ENCODE peak calls at places on chromosomes 2 and 18, in seven cellular contexts. One of them, this sample, is unnamed.

GRCh38 chr18:23102498-23103260 is 32.6 kb upstream of the CABLES1 start:
- DNase-seq in coronary artery: no peak
- DNase-seq in brain microvascular endothelial cell: no peak
- DNase-seq in OCI-LY7: no peak
- DNase-seq in RWPE1: no peak
- DNase-seq in heart right ventricle: no peak
- DNase-seq in lower lobe of right lung: no peak
- DNase-seq in this sample: no peak

GRCh38 chr2:2767837-2768236 is 436.8 kb upstream of the MYT1L start:
- DNase-seq in brain microvascular endothelial cell: no peak
- DNase-seq in lower lobe of right lung: no peak
- DNase-seq in OCI-LY7: no peak
- DNase-seq in coronary artery: no peak
- DNase-seq in heart right ventricle: no peak
- DNase-seq in RWPE1: no peak
- DNase-seq in this sample: no peak

GRCh38 chr2:149467461-149467860 is 120.1 kb downstream of the MMADHC start:
- DNase-seq in heart right ventricle: no peak
- DNase-seq in brain microvascular endothelial cell: no peak
- DNase-seq in lower lobe of right lung: no peak
- DNase-seq in RWPE1: no peak
- DNase-seq in OCI-LY7: no peak
- DNase-seq in coronary artery: no peak
- DNase-seq in this sample: no peak

GRCh38 chr2:13413989-13414388 is 697.3 kb downstream of the TRIB2 start:
- DNase-seq in lower lobe of right lung: no peak
- DNase-seq in brain microvascular endothelial cell: no peak
- DNase-seq in OCI-LY7: no peak
- DNase-seq in heart right ventricle: no peak
- DNase-seq in coronary artery: no peak
- DNase-seq in RWPE1: no peak
- DNase-seq in this sample: no peak

GRCh38 chr18:35284846-35285245 is 5.2 kb downstream of the ZSCAN30 start:
- DNase-seq in OCI-LY7: no peak
- DNase-seq in heart right ventricle: no peak
- DNase-seq in lower lobe of right lung: no peak
- DNase-seq in RWPE1: no peak
- DNase-seq in coronary artery: no peak
- DNase-seq in brain microvascular endothelial cell: no peak
- DNase-seq in this sample: no peak

GRCh38 chr2:132439703-132440398 is 23.2 kb downstream of the GPR39 start:
- DNase-seq in OCI-LY7: no peak
- DNase-seq in heart right ventricle: no peak
- DNase-seq in RWPE1: peak
- DNase-seq in coronary artery: no peak
- DNase-seq in lower lobe of right lung: no peak
- DNase-seq in brain microvascular endothelial cell: no peak
- DNase-seq in this sample: no peak

GRCh38 chr2:27123302-27124150 is at the start of gene ABHD1:
- DNase-seq in OCI-LY7: peak
- DNase-seq in lower lobe of right lung: peak
- DNase-seq in RWPE1: no peak
- DNase-seq in coronary artery: no peak
- DNase-seq in brain microvascular endothelial cell: no peak
- DNase-seq in heart right ventricle: peak
- DNase-seq in this sample: no peak

GRCh38 chr2:104855174-104856085 is 1.5 kb downstream of the POU3F3 start:
- DNase-seq in brain microvascular endothelial cell: no peak
- DNase-seq in lower lobe of right lung: no peak
- DNase-seq in RWPE1: no peak
- DNase-seq in OCI-LY7: no peak
- DNase-seq in heart right ventricle: no peak
- DNase-seq in coronary artery: no peak
- DNase-seq in this sample: no peak

GRCh38 chr2:28434600-28434989 is 41.9 kb downstream of the FOSL2 start:
- DNase-seq in brain microvascular endothelial cell: no peak
- DNase-seq in coronary artery: no peak
- DNase-seq in RWPE1: no peak
- DNase-seq in OCI-LY7: no peak
- DNase-seq in heart right ventricle: no peak
- DNase-seq in lower lobe of right lung: no peak
- DNase-seq in this sample: no peak

GRCh38 chr2:42128731-42129486 is 40.2 kb upstream of the EML4 start:
- DNase-seq in OCI-LY7: peak
- DNase-seq in coronary artery: no peak
- DNase-seq in RWPE1: no peak
- DNase-seq in lower lobe of right lung: no peak
- DNase-seq in heart right ventricle: no peak
- DNase-seq in brain microvascular endothelial cell: no peak
- DNase-seq in this sample: no peak

GRCh38 chr2:179332903-179333302 is 68.3 kb upstream of the SESTD1 start:
- DNase-seq in heart right ventricle: no peak
- DNase-seq in brain microvascular endothelial cell: peak
- DNase-seq in OCI-LY7: no peak
- DNase-seq in lower lobe of right lung: no peak
- DNase-seq in RWPE1: peak
- DNase-seq in coronary artery: no peak
- DNase-seq in this sample: no peak

GRCh38 chr18:63617049-63617995 is 26.7 kb downstream of the SERPINB4 start:
- DNase-seq in lower lobe of right lung: no peak
- DNase-seq in RWPE1: no peak
- DNase-seq in coronary artery: no peak
- DNase-seq in brain microvascular endothelial cell: no peak
- DNase-seq in OCI-LY7: no peak
- DNase-seq in heart right ventricle: no peak
- DNase-seq in this sample: no peak

GRCh38 chr2:141015339-141016047 is 1115.3 kb downstream of the LRP1B start:
- DNase-seq in coronary artery: no peak
- DNase-seq in brain microvascular endothelial cell: no peak
- DNase-seq in RWPE1: no peak
- DNase-seq in OCI-LY7: no peak
- DNase-seq in heart right ventricle: peak
- DNase-seq in lower lobe of right lung: no peak
- DNase-seq in this sample: no peak

GRCh38 chr2:213101686-213102460 is 49.5 kb downstream of the IKZF2 start:
- DNase-seq in brain microvascular endothelial cell: no peak
- DNase-seq in coronary artery: no peak
- DNase-seq in lower lobe of right lung: no peak
- DNase-seq in OCI-LY7: no peak
- DNase-seq in heart right ventricle: no peak
- DNase-seq in RWPE1: no peak
- DNase-seq in this sample: no peak

GRCh38 chr2:222052934-222053367 is 245.8 kb downstream of the PAX3 start:
- DNase-seq in lower lobe of right lung: no peak
- DNase-seq in heart right ventricle: no peak
- DNase-seq in RWPE1: no peak
- DNase-seq in brain microvascular endothelial cell: no peak
- DNase-seq in coronary artery: no peak
- DNase-seq in OCI-LY7: no peak
- DNase-seq in this sample: no peak

GRCh38 chr2:108971661-108972566 is 17.1 kb downstream of the EDAR start:
- DNase-seq in brain microvascular endothelial cell: no peak
- DNase-seq in heart right ventricle: no peak
- DNase-seq in OCI-LY7: no peak
- DNase-seq in coronary artery: no peak
- DNase-seq in RWPE1: peak
- DNase-seq in lower lobe of right lung: no peak
- DNase-seq in this sample: no peak

GRCh38 chr2:62305421-62306176 is 109.7 kb downstream of the B3GNT2 start:
- DNase-seq in RWPE1: no peak
- DNase-seq in brain microvascular endothelial cell: no peak
- DNase-seq in heart right ventricle: peak
- DNase-seq in lower lobe of right lung: no peak
- DNase-seq in OCI-LY7: no peak
- DNase-seq in coronary artery: no peak
- DNase-seq in this sample: no peak

GRCh38 chr18:26332991-26333390 is 106.7 kb downstream of the TAF4B start:
- DNase-seq in coronary artery: no peak
- DNase-seq in brain microvascular endothelial cell: no peak
- DNase-seq in RWPE1: no peak
- DNase-seq in heart right ventricle: no peak
- DNase-seq in lower lobe of right lung: no peak
- DNase-seq in OCI-LY7: no peak
- DNase-seq in this sample: no peak

GRCh38 chr2:154914606-154915005 is 216.1 kb downstream of the KCNJ3 start:
- DNase-seq in coronary artery: no peak
- DNase-seq in brain microvascular endothelial cell: no peak
- DNase-seq in RWPE1: no peak
- DNase-seq in heart right ventricle: no peak
- DNase-seq in OCI-LY7: no peak
- DNase-seq in lower lobe of right lung: no peak
- DNase-seq in this sample: no peak

GRCh38 chr2:228600265-228600664 is 418.8 kb upstream of the SPHKAP start:
- DNase-seq in coronary artery: no peak
- DNase-seq in OCI-LY7: no peak
- DNase-seq in lower lobe of right lung: no peak
- DNase-seq in RWPE1: peak
- DNase-seq in brain microvascular endothelial cell: peak
- DNase-seq in heart right ventricle: no peak
- DNase-seq in this sample: no peak
- H3K27ac ChIP-seq in coronary artery: no peak
- H3K27ac ChIP-seq in OCI-LY7: no peak
- H3K27ac ChIP-seq in lower lobe of right lung: no peak
- H3K27ac ChIP-seq in RWPE1: no peak
- H3K27ac ChIP-seq in brain microvascular endothelial cell: peak
- H3K27ac ChIP-seq in heart right ventricle: no peak
- H3K27ac ChIP-seq in this sample: no peak

GRCh38 chr2:216606551-216607527 is 26.4 kb upstream of the IGFBP2 start:
- DNase-seq in brain microvascular endothelial cell: no peak
- DNase-seq in RWPE1: no peak
- DNase-seq in lower lobe of right lung: no peak
- DNase-seq in heart right ventricle: no peak
- DNase-seq in coronary artery: no peak
- DNase-seq in OCI-LY7: peak
- DNase-seq in this sample: no peak

GRCh38 chr2:216603010-216603883 is 30.0 kb upstream of the IGFBP2 start:
- DNase-seq in brain microvascular endothelial cell: no peak
- DNase-seq in lower lobe of right lung: no peak
- DNase-seq in RWPE1: no peak
- DNase-seq in OCI-LY7: peak
- DNase-seq in coronary artery: no peak
- DNase-seq in heart right ventricle: no peak
- DNase-seq in this sample: no peak

GRCh38 chr2:216603884-216604245 is 29.4 kb upstream of the IGFBP2 start:
- DNase-seq in brain microvascular endothelial cell: no peak
- DNase-seq in lower lobe of right lung: no peak
- DNase-seq in OCI-LY7: no peak
- DNase-seq in RWPE1: no peak
- DNase-seq in heart right ventricle: no peak
- DNase-seq in coronary artery: no peak
- DNase-seq in this sample: no peak

GRCh38 chr2:216604458-216604857 is 28.8 kb upstream of the IGFBP2 start:
- DNase-seq in RWPE1: no peak
- DNase-seq in heart right ventricle: no peak
- DNase-seq in OCI-LY7: no peak
- DNase-seq in lower lobe of right lung: no peak
- DNase-seq in brain microvascular endothelial cell: no peak
- DNase-seq in coronary artery: no peak
- DNase-seq in this sample: no peak

DNA sequence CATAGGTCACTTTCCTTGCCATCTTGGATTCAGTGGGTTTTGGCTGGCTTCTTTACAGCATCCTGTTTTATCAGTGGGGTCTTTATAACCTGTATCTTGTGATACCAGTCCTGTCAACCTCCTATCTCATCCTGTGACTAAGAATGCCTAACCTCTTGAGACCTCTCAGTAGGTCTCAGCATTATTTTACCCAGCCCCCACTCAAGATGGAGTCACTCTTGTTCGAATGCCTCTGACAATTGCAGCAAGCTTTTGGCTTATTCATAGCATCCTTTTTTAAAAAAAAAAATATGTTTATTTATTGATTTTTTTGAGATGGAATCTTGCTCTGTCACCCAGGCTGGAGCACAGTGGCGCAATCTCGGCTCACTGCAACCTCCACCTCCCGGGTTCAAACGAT is 24.7 kb upstream of the IGFBP2 start:
- DNase-seq in coronary artery: no peak
- DNase-seq in brain microvascular endothelial cell: no peak
- DNase-seq in OCI-LY7: no peak
- DNase-seq in RWPE1: no peak
- DNase-seq in lower lobe of right lung: no peak
- DNase-seq in heart right ventricle: no peak
- DNase-seq in this sample: no peak
- TF ChIP-seq CTCF in coronary artery: no peak
- TF ChIP-seq CTCF in brain microvascular endothelial cell: no peak
- TF ChIP-seq CTCF in OCI-LY7: no peak
- TF ChIP-seq CTCF in RWPE1: no peak
- TF ChIP-seq CTCF in lower lobe of right lung: no peak
- TF ChIP-seq CTCF in heart right ventricle: no peak
- TF ChIP-seq CTCF in this sample: no peak

DNA sequence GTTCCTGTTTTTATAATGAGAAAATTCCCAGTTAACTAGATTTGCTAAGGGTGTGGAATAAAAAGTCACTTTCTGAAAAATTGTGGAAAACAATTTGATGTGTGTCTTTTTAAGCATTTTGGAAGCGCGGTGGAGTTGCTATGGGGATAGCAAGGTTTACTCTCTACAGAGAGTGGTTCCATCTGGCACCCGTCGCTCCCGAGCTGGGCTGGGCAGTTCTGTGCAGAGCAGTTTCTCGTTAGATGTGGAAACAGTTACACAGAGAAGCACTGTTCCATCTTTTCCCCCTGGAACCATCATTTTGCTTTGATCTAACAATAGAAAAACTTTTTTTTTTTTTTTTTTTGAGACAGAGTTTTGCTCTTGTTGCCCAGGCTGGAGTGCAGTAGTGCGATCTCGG is 17.4 kb downstream of the LDLRAD4 start:
- DNase-seq in heart right ventricle: peak
- DNase-seq in brain microvascular endothelial cell: no peak
- DNase-seq in OCI-LY7: no peak
- DNase-seq in RWPE1: no peak
- DNase-seq in coronary artery: peak
- DNase-seq in lower lobe of right lung: peak
- DNase-seq in this sample: no peak
- H3K27ac ChIP-seq in heart right ventricle: no peak
- H3K27ac ChIP-seq in brain microvascular endothelial cell: no peak
- H3K27ac ChIP-seq in OCI-LY7: no peak
- H3K27ac ChIP-seq in RWPE1: peak
- H3K27ac ChIP-seq in coronary artery: peak
- H3K27ac ChIP-seq in lower lobe of right lung: peak
- H3K27ac ChIP-seq in this sample: no peak

GRCh38 chr2:446963-447540 is 159.2 kb upstream of the ALKAL2 start:
- DNase-seq in coronary artery: no peak
- DNase-seq in lower lobe of right lung: no peak
- DNase-seq in OCI-LY7: peak
- DNase-seq in brain microvascular endothelial cell: no peak
- DNase-seq in RWPE1: no peak
- DNase-seq in heart right ventricle: no peak
- DNase-seq in this sample: no peak

GRCh38 chr2:443754-444153 is 155.9 kb upstream of the ALKAL2 start:
- DNase-seq in lower lobe of right lung: no peak
- DNase-seq in RWPE1: no peak
- DNase-seq in heart right ventricle: no peak
- DNase-seq in coronary artery: no peak
- DNase-seq in brain microvascular endothelial cell: no peak
- DNase-seq in OCI-LY7: no peak
- DNase-seq in this sample: no peak

GRCh38 chr2:443211-443610 is 155.3 kb upstream of the ALKAL2 start:
- DNase-seq in RWPE1: no peak
- DNase-seq in lower lobe of right lung: no peak
- DNase-seq in OCI-LY7: no peak
- DNase-seq in heart right ventricle: no peak
- DNase-seq in coronary artery: no peak
- DNase-seq in brain microvascular endothelial cell: no peak
- DNase-seq in this sample: no peak

GRCh38 chr2:444937-445884 is 157.3 kb upstream of the ALKAL2 start:
- DNase-seq in heart right ventricle: no peak
- DNase-seq in brain microvascular endothelial cell: no peak
- DNase-seq in lower lobe of right lung: no peak
- DNase-seq in OCI-LY7: no peak
- DNase-seq in RWPE1: no peak
- DNase-seq in coronary artery: no peak
- DNase-seq in this sample: no peak

GRCh38 chr2:445896-446295 is 158.0 kb upstream of the ALKAL2 start:
- DNase-seq in OCI-LY7: no peak
- DNase-seq in lower lobe of right lung: no peak
- DNase-seq in brain microvascular endothelial cell: no peak
- DNase-seq in heart right ventricle: no peak
- DNase-seq in coronary artery: no peak
- DNase-seq in RWPE1: no peak
- DNase-seq in this sample: no peak
- TF ChIP-seq CTCF in OCI-LY7: no peak
- TF ChIP-seq CTCF in lower lobe of right lung: no peak
- TF ChIP-seq CTCF in brain microvascular endothelial cell: no peak
- TF ChIP-seq CTCF in heart right ventricle: no peak
- TF ChIP-seq CTCF in coronary artery: no peak
- TF ChIP-seq CTCF in RWPE1: no peak
- TF ChIP-seq CTCF in this sample: no peak

This sample was measured in Panc1.